ENCODE peak calls at places on chromosomes 13 and 19, in six cellular contexts. G is progenitor cell of endocrine pancreas; Z is naive thymus-derived CD4-positive, alpha-beta T cell; T is skeletal muscle cell; Q is cardiac muscle cell; K is RWPE1. A is an unnamed sample.

GRCh38 chr13:36332986-36333385 is 13.2 kb downstream of the SPART start:
- DNase-seq in G (no peak), Z (no peak), T (no peak), Q (no peak), K (peak; percentile 67), A (no peak)

GRCh38 chr13:41017153-41017552 is 2.0 kb downstream of the ELF1 start:
- DNase-seq in G (no peak), Z (no peak), T (no peak), Q (no peak), K (no peak), A (no peak)

GRCh38 chr19:16154557-16154956 is 11.1 kb downstream of the HSH2D start:
- DNase-seq in G (no peak), Z (no peak), T (no peak), Q (no peak), K (no peak), A (no peak)

GRCh38 chr13:27450921-27451461 is 627 bp upstream of the MTIF3 start:
- DNase-seq in G (peak; percentile 37), Z (no peak), T (no peak), Q (peak; percentile 46), K (peak; percentile 61), A (no peak)

GRCh38 chr19:13155472-13156284 is 5.5 kb downstream of the IER2 start:
- DNase-seq in G (peak; percentile 72), Z (peak; percentile 76), T (peak; percentile 64), Q (peak; percentile 65), K (peak; percentile 64), A (no peak)

GRCh38 chr19:47104678-47105077 is 8.9 kb downstream of the ZC3H4 start:
- DNase-seq in G (no peak), Z (no peak), T (no peak), Q (no peak), K (no peak), A (no peak)

GRCh38 chr19:5605362-5605761 is 17.2 kb downstream of the SAFB2 start:
- DNase-seq in G (no peak), Z (no peak), T (no peak), Q (no peak), K (no peak), A (no peak)

GRCh38 chr13:110872034-110872767 is 42.7 kb downstream of the ANKRD10 start:
- DNase-seq in G (no peak), Z (no peak), T (no peak), Q (no peak), K (no peak), A (no peak)

GRCh38 chr19:45615795-45616708 is 14.0 kb upstream of the GPR4 start:
- DNase-seq in G (peak; percentile 82), Z (peak; percentile 67), T (peak; percentile 60), Q (peak; percentile 98), K (peak; percentile 94), A (no peak)

GRCh38 chr19:50568321-50569022 is at the start of gene LRRC4B:
- DNase-seq in G (no peak), Z (no peak), T (no peak), Q (peak; percentile 66), K (no peak), A (no peak)

GRCh38 chr13:35278917-35279316 is 197.6 kb downstream of the MAB21L1 start:
- DNase-seq in G (no peak), Z (no peak), T (no peak), Q (no peak), K (no peak), A (no peak)

GRCh38 chr13:59437902-59438301 is 725.8 kb downstream of the DIAPH3 start:
- DNase-seq in G (no peak), Z (no peak), T (no peak), Q (peak; percentile 41), K (no peak), A (no peak)

GRCh38 chr13:21526707-21527454 is 67.8 kb upstream of the ZDHHC20 start:
- DNase-seq in G (no peak), Z (no peak), T (no peak), Q (no peak), K (no peak), A (no peak)

GRCh38 chr19:39422020-39422419 is 9.6 kb downstream of the PLEKHG2 start:
- DNase-seq in G (no peak), Z (no peak), T (no peak), Q (no peak), K (no peak), A (no peak)

GRCh38 chr19:28998974-28999373 is 214.0 kb downstream of the UQCRFS1 start:
- DNase-seq in G (no peak), Z (no peak), T (no peak), Q (no peak), K (no peak), A (no peak)

GRCh38 chr19:11418518-11419506 is at the start of gene RGL3:
- DNase-seq in G (peak; percentile 79), Z (no peak), T (no peak), Q (peak; percentile 68), K (no peak), A (no peak)

GRCh38 chr19:44540736-44541135 is 11.3 kb upstream of the CEACAM20 start:
- DNase-seq in G (no peak), Z (no peak), T (no peak), Q (no peak), K (no peak), A (no peak)

A was measured in AG09309.